ENCODE peak calls at places on chromosomes 6 and 20, in five cellular contexts. T is Panc1, K is HCT116, A is HepG2, D is A549. H is an unnamed sample.

GRCh38 chr6:138226701-138227315 is 8.5 kb upstream of the PBOV1 start:
- DNase-seq in K (no peak), T (no peak), A (no peak), D (no peak), H (no peak)

GRCh38 chr6:10190042-10190441 is 224.8 kb downstream of the TFAP2A start:
- DNase-seq in A (no peak), T (no peak), K (no peak), D (no peak), H (no peak)

GRCh38 chr20:29742699-29743100 is 1514.8 kb upstream of the DEFB115 start:
- DNase-seq in D (no peak), T (no peak), K (no peak), A (no peak), H (no peak)

GRCh38 chr20:32539817-32540675 is 45.1 kb downstream of the NOL4L start:
- DNase-seq in A (peak), K (no peak), D (no peak), T (no peak), H (no peak)

GRCh38 chr6:117303323-117303722 is 38.0 kb downstream of the VGLL2 start:
- DNase-seq in T (no peak), A (no peak), D (no peak), K (no peak), H (no peak)

GRCh38 chr20:10654630-10655029 is 19.2 kb downstream of the JAG1 start:
- DNase-seq in T (no peak), A (no peak), K (no peak), D (no peak), H (no peak)

GRCh38 chr6:26088344-26088743 is 1.1 kb downstream of the HFE start:
- DNase-seq in K (no peak), D (no peak), T (no peak), A (no peak), H (no peak)

GRCh38 chr6:113713665-113714064 is 143.5 kb upstream of the MARCKS start:
- DNase-seq in K (no peak), T (no peak), A (no peak), D (no peak), H (no peak)

GRCh38 chr6:169864148-169865030 is 113.0 kb downstream of the ERMARD start:
- DNase-seq in T (no peak), D (no peak), A (no peak), K (no peak), H (no peak)

GRCh38 chr6:149467265-149467664 is 17.5 kb downstream of the ZC3H12D start:
- DNase-seq in T (no peak), K (no peak), D (no peak), A (no peak), H (no peak)

DNA sequence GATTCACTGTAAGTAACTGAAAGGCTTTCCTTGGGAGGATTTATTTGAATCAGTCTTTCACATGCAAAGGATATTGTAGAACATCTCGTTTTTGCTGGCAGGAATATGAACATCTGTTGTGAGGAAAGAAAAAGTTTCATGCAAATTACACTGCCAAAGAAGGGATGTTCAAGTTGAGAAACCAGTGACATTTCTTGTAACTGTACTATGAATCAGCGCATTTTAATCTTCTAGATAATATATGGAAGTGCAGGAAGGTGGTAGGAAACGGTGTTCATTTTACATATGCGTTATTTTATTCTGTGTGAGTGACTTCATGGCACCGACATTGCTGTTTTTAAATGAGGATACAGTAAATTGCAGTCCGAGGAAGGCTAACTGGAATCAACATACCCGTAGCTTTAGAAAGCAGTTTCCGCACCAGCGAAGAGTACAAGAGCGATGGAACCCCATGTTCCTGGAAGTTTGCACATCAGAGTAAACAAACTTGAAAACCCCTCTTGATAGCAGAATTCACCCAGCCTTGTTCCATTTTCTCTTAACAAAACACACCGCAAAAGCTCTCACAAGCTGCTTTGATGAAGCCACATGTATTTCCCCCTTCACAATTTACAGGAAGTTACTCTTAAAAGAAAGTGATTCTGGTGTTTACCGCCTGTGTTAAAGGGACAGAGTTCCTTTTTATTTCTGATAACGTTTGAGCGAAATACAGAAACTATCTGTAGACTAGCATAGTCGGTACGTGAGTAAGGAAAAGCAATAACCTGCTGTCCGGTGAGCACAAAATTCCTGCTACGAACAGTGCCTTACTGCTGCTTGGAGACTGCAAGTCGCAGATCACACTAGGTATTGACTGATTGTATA is 11.5 kb downstream of the PRDM1 start:
- DNase-seq in K (no peak), A (no peak), D (no peak), T (no peak), H (peak)
- TF ChIP-seq REST in K (no peak), A (no peak), D (no peak), T (no peak), H (no peak)

DNA sequence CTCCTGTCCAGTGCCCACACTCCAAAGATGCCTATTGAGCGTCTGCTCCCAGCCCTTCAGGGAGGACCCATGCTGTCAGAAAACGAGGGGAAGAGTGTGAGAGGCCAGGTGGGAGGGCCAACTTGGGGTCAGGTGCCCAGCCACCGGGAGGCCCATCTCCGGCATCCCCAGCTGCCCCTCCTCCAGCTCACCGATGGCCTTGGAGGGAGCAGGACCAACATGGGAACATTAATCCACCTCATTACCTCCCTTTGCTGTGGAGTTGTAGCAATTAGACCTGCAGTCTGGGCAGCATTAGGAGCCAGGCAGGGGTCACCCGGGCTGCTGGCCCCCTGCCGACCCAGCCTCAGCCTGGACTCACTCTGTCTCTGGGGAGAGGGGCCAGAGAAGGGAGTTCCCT is 25.0 kb downstream of the DLGAP4 start:
- DNase-seq in A (no peak), D (no peak), T (no peak), K (no peak), H (no peak)
- TF ChIP-seq REST in A (no peak), D (no peak), T (no peak), K (no peak), H (no peak)

GRCh38 chr6:55182016-55182650 is 7.8 kb downstream of the HCRTR2 start:
- DNase-seq in D (no peak), A (no peak), T (no peak), K (no peak), H (no peak)
- TF ChIP-seq REST in D (no peak), A (no peak), T (no peak), K (no peak), H (no peak)

DNA sequence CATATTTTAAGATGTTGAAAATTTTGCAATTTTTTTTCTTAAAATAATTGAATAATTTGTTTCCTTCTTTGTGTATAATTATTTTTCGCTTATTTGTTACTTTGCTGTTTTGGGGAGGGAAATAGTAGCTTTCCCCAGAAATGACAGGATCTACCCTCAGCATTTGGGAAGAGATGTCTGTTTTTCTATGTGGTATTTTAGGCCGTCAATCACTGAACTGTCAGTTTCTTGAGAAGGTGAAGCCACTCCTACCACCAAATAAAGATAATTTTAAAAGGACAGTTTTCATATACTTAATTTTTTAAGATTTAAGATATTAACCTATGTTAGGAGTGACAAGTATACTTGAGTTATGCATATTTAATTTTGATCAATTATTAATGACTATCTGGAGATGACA is 31.5 kb downstream of the TSBP1 start:
- DNase-seq in A (no peak), D (no peak), T (no peak), K (no peak), H (no peak)
- TF ChIP-seq REST in A (no peak), D (no peak), T (no peak), K (no peak), H (no peak)

DNA sequence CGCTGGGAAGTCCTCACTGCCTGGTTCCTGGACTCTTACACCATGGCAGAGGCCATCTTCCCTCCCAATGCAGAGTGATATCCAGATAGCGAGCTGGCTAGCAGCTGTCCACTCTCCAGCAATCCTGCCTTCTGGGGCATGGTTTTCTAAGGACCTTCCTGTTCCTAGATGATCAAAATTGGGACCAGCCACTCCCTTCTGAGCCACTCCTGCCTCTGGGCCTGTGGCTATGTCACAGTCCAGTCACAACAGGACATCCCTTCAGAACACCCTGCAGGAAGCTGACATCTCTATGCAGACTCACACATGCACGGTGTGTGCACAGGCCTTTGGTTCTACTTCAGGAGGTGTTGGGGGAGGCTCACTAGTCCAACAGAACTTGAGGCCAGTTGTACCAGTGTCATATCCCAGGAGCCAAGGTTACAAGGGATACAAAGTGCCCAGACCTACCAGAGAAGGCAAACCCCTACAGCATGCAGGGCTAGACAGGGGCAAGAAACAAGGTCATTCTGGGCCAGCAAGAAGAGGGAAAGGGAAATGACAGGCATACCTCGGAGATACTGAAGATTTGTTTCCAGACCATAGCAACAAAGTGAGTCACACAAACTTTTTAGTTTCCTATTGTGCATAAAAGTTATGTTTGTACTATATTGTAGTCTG is 2.7 kb upstream of the MCCD1 start:
- DNase-seq in T (no peak), D (no peak), K (no peak), A (no peak), H (no peak)
- TF ChIP-seq REST in T (no peak), D (no peak), K (no peak), A (no peak), H (no peak)

DNA sequence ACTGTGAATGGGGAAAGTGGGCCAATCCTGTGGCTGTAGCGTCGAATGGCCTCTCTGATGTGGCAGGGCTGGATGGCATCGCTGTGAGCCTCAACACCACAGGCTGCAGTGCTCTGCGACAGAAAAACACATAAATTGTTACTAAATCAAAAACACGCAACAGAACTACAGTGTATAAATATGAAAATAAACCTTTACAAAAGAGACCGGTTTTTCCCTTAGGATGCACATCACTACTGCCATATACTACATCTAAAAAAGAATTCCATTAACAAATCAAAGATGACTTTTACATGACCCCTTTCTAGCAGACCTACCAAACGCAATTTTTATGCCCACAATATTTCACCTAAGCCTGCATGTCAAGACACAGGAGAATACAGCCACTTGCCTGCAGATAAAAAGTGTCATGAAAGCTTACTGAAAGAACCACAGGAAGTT is 395.5 kb upstream of the RUNX2 start:
- DNase-seq in A (no peak), D (no peak), K (no peak), T (no peak), H (no peak)
- TF ChIP-seq REST in A (no peak), D (no peak), K (no peak), T (no peak), H (no peak)

GRCh38 chr6:124964764-124965105 is 2.5 kb downstream of the RNF217 start:
- DNase-seq in D (no peak), A (no peak), K (no peak), T (no peak), H (no peak)
- TF ChIP-seq REST in D (no peak), A (no peak), K (no peak), T (no peak), H (no peak)

GRCh38 chr6:159969204-159969912 is 476 bp downstream of the IGF2R start:
- DNase-seq in K (no peak), A (no peak), T (no peak), D (peak), H (no peak)

GRCh38 chr6:159966981-159967380 is 1.9 kb upstream of the IGF2R start:
- DNase-seq in K (no peak), T (no peak), A (no peak), D (no peak), H (no peak)

GRCh38 chr6:159970659-159971063 is 1.8 kb downstream of the IGF2R start:
- DNase-seq in K (no peak), D (no peak), T (no peak), A (no peak), H (no peak)

GRCh38 chr6:159969921-159970320 is 1.0 kb downstream of the IGF2R start:
- DNase-seq in A (peak), K (peak), D (peak), T (no peak), H (peak)

GRCh38 chr6:159968295-159969203 is at the start of gene IGF2R:
- DNase-seq in A (peak), D (peak), K (peak), T (no peak), H (peak)
- TF ChIP-seq REST in A (peak), D (no peak), K (no peak), T (no peak), H (no peak)